ENCODE peak calls at places on chromosome 7, in six cellular contexts. O is body of pancreas, B is heart right ventricle, I is tibial artery, E is astrocyte, H is SK-N-SH. D is an unnamed sample.

GRCh38 chr7:63072806-63073205 is 925.8 kb upstream of the ZNF722 start:
- DNase-seq in O (no peak), B (no peak), I (peak), E (no peak), H (no peak), D (no peak)

GRCh38 chr7:50307368-50308012 is 3.0 kb downstream of the IKZF1 start:
- DNase-seq in O (no peak), B (no peak), I (no peak), E (no peak), H (no peak), D (no peak)

GRCh38 chr7:147535619-147536200 is 1054.9 kb upstream of the C7orf33 start:
- DNase-seq in O (no peak), B (no peak), I (no peak), E (no peak), H (no peak), D (peak)

GRCh38 chr7:41333506-41333905 is 369.4 kb downstream of the INHBA start:
- DNase-seq in O (no peak), B (no peak), I (no peak), E (peak), H (no peak), D (no peak)

GRCh38 chr7:111438369-111439289 is 123.7 kb downstream of the IMMP2L start:
- DNase-seq in O (no peak), B (no peak), I (no peak), E (peak), H (no peak), D (no peak)

GRCh38 chr7:83930262-83930661 is 264.3 kb downstream of the SEMA3A start:
- DNase-seq in O (no peak), B (no peak), I (no peak), E (no peak), H (no peak), D (no peak)

GRCh38 chr7:65239324-65239706 is 134.3 kb upstream of the ZNF92 start:
- DNase-seq in O (no peak), B (no peak), I (no peak), E (no peak), H (no peak), D (no peak)

GRCh38 chr7:158049271-158049670 is 538.4 kb downstream of the PTPRN2 start:
- DNase-seq in O (no peak), B (no peak), I (peak), E (no peak), H (no peak), D (no peak)

GRCh38 chr7:143408686-143409551 is at the start of gene EPHA1:
- DNase-seq in O (peak), B (no peak), I (no peak), E (no peak), H (no peak), D (no peak)

GRCh38 chr7:7176421-7177043 is 5.8 kb upstream of the C1GALT1 start:
- DNase-seq in O (no peak), B (no peak), I (no peak), E (peak), H (no peak), D (peak)

GRCh38 chr7:120475994-120476393 is 203.0 kb downstream of the KCND2 start:
- DNase-seq in O (no peak), B (no peak), I (no peak), E (no peak), H (no peak), D (no peak)

GRCh38 chr7:135758531-135758932 is 9.9 kb upstream of the FAM180A start:
- DNase-seq in O (no peak), B (peak), I (peak), E (peak), H (no peak), D (no peak)

GRCh38 chr7:132739271-132739955 is 163.1 kb upstream of the PLXNA4 start:
- DNase-seq in O (no peak), B (peak), I (no peak), E (peak), H (no peak), D (peak)

GRCh38 chr7:94240902-94241301 is 153.8 kb upstream of the COL1A2 start:
- DNase-seq in O (no peak), B (no peak), I (no peak), E (peak), H (no peak), D (no peak)

GRCh38 chr7:24705481-24705954 is 51.7 kb downstream of the GSDME start:
- DNase-seq in O (no peak), B (no peak), I (no peak), E (no peak), H (no peak), D (no peak)

GRCh38 chr7:17448479-17449423 is 150.3 kb downstream of the AHR start:
- DNase-seq in O (no peak), B (no peak), I (no peak), E (no peak), H (no peak), D (no peak)

GRCh38 chr7:107660381-107661080 is at the start of gene SLC26A4:
- DNase-seq in O (peak), B (no peak), I (no peak), E (no peak), H (peak), D (no peak)

GRCh38 chr7:22563115-22563514 is 63.1 kb upstream of the STEAP1B start:
- DNase-seq in O (no peak), B (peak), I (no peak), E (no peak), H (no peak), D (no peak)

GRCh38 chr7:48299580-48300169 is 128.4 kb downstream of the ABCA13 start:
- DNase-seq in O (peak), B (peak), I (no peak), E (peak), H (peak), D (peak)

GRCh38 chr7:2734084-2734601 is 46.1 kb downstream of the AMZ1 start:
- DNase-seq in O (no peak), B (no peak), I (peak), E (no peak), H (no peak), D (no peak)

GRCh38 chr7:141752634-141753033 is 11.3 kb upstream of the TAS2R3 start:
- DNase-seq in O (no peak), B (no peak), I (no peak), E (no peak), H (no peak), D (no peak)

GRCh38 chr7:137873524-137873923 is 26.8 kb upstream of the DGKI start:
- DNase-seq in O (no peak), B (no peak), I (no peak), E (peak), H (no peak), D (peak)

GRCh38 chr7:82559203-82559805 is 115.7 kb upstream of the CACNA2D1 start:
- DNase-seq in O (peak), B (no peak), I (no peak), E (no peak), H (peak), D (no peak)

GRCh38 chr7:82044497-82045080 is 274.7 kb upstream of the HGF start:
- DNase-seq in O (peak), B (peak), I (no peak), E (peak), H (peak), D (no peak)

GRCh38 chr7:125020801-125021200 is 91.2 kb upstream of the POT1 start:
- DNase-seq in O (no peak), B (no peak), I (no peak), E (peak), H (no peak), D (no peak)

GRCh38 chr7:117119192-117119924 is 166.1 kb downstream of the ST7 start:
- DNase-seq in O (peak), B (peak), I (peak), E (peak), H (peak), D (peak)

GRCh38 chr7:122790558-122790957 is 87.8 kb upstream of the RNF148 start:
- DNase-seq in O (no peak), B (no peak), I (no peak), E (no peak), H (no peak), D (no peak)

GRCh38 chr7:99624487-99624886 is 7.7 kb downstream of the ZSCAN25 start:
- DNase-seq in O (peak), B (no peak), I (peak), E (no peak), H (no peak), D (no peak)

GRCh38 chr7:18903676-18904075 is 213.8 kb downstream of the TWIST1 start:
- DNase-seq in O (no peak), B (no peak), I (no peak), E (no peak), H (no peak), D (no peak)

GRCh38 chr7:14765731-14766130 is 136.8 kb downstream of the DGKB start:
- DNase-seq in O (no peak), B (no peak), I (no peak), E (no peak), H (no peak), D (no peak)

GRCh38 chr7:131000873-131001272 is 266.9 kb upstream of the KLF14 start:
- DNase-seq in O (no peak), B (no peak), I (no peak), E (no peak), H (no peak), D (no peak)

GRCh38 chr7:106069471-106070200 is 42.5 kb downstream of the SYPL1 start:
- DNase-seq in O (no peak), B (no peak), I (no peak), E (no peak), H (peak), D (no peak)

GRCh38 chr7:66896441-66896840 is 24.6 kb upstream of the TMEM248 start:
- DNase-seq in O (no peak), B (no peak), I (no peak), E (no peak), H (no peak), D (no peak)

GRCh38 chr7:143411976-143412708 is 3.5 kb upstream of the EPHA1 start:
- DNase-seq in O (no peak), B (no peak), I (no peak), E (no peak), H (no peak), D (no peak)

GRCh38 chr7:12475362-12476063 is 71.8 kb upstream of the VWDE start:
- DNase-seq in O (no peak), B (no peak), I (no peak), E (peak), H (no peak), D (no peak)

GRCh38 chr7:130294314-130294713 is 1.4 kb downstream of the CPA4 start:
- DNase-seq in O (no peak), B (no peak), I (no peak), E (peak), H (no peak), D (no peak)

GRCh38 chr7:93011351-93012294 is 106.2 kb downstream of the SAMD9 start:
- DNase-seq in O (no peak), B (no peak), I (no peak), E (peak), H (no peak), D (peak)

GRCh38 chr7:3063016-3063753 is 19.5 kb upstream of the CARD11 start:
- DNase-seq in O (no peak), B (no peak), I (no peak), E (no peak), H (no peak), D (no peak)

GRCh38 chr7:151384776-151385625 is 24.8 kb downstream of the WDR86 start:
- DNase-seq in O (no peak), B (no peak), I (no peak), E (no peak), H (no peak), D (no peak)

GRCh38 chr7:151386301-151387160 is 23.3 kb downstream of the WDR86 start:
- DNase-seq in O (peak), B (no peak), I (no peak), E (no peak), H (no peak), D (no peak)

GRCh38 chr7:151387161-151388006 is 22.5 kb downstream of the WDR86 start:
- DNase-seq in O (no peak), B (no peak), I (no peak), E (no peak), H (no peak), D (no peak)

GRCh38 chr7:151384352-151384697 is 25.5 kb downstream of the WDR86 start:
- DNase-seq in O (no peak), B (no peak), I (no peak), E (no peak), H (no peak), D (no peak)

DNA sequence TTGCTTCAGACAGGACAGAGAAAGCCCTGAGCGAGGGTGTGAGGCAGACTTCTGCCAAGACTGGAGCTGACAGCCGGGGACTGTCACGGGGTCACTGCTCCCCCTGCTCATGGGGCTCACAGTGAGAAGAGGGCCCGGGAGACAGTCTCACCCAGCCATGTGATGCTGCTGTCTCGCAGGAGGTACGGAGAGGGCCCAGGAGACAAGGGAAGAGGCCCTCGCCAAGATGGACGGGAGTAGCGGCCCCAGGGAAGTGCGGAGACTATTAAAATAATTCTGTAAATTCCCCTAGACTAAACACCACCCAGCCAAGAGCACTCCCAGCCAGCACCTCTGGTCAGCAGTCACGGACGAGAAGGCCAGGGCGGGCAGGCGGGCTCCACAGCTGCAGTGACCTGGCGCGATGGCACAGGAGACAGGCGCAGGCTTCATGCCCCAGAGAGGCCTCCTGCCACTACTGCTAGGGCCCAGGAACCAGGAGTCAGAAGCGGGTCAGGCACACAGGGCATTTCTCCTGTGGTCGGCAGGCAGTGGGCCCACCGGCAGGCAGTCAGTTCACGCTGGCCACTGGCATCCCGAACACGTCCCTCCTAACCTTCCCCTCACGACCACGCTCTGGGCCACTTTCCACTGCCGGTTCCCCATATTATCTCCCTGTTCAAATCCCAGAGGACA is 24.1 kb downstream of the WDR86 start:
- DNase-seq in O (no peak), B (no peak), I (no peak), E (no peak), H (no peak), D (no peak)
- TF ChIP-seq CTCF in O (no peak), B (no peak), I (no peak), E (no peak), H (no peak), D (no peak)

DNA sequence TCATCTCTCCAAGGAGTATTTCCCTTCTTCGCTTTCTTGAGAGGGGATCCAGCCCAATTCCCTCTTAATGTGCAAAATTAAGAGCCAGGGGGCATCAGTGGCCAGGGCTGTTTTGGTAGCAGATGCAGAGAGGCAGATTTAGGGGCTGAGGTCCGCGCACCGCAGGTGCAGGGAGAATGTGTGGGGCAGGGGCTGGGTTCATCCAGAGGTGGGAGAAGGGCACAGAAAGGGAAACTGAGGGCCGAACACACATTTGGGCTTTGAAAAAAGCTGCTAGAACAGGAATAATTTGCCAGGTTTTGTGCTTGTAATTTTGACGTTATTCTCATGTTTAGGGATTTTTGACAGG is 6.5 kb upstream of the SHH start:
- DNase-seq in O (no peak), B (no peak), I (no peak), E (no peak), H (no peak), D (no peak)
- H3K4me3 ChIP-seq in O (no peak), B (no peak), I (no peak), E (no peak), H (no peak), D (no peak)

DNA sequence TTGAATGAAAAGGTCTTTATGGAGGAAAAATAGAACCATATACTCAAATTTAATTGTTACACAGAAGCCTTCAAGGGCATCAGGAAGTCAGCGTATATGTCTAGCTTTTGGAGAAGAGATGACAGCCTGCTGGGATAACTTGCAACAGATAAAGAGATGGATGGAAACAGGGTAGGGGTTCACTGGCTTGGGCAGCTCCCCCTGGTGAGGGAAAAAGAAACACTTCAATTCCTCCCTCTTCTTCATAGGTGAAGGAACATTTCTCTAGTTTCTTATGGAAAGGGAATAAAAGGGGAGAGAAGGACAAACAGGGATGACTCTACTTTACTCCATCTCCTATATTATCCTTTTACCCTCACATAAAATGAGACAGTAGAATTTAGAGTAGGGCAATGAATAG is 635.7 kb downstream of the PHTF2 start:
- DNase-seq in O (no peak), B (no peak), I (no peak), E (no peak), H (no peak), D (no peak)
- TF ChIP-seq CTCF in O (no peak), B (no peak), I (no peak), E (no peak), H (peak), D (no peak)

DNA sequence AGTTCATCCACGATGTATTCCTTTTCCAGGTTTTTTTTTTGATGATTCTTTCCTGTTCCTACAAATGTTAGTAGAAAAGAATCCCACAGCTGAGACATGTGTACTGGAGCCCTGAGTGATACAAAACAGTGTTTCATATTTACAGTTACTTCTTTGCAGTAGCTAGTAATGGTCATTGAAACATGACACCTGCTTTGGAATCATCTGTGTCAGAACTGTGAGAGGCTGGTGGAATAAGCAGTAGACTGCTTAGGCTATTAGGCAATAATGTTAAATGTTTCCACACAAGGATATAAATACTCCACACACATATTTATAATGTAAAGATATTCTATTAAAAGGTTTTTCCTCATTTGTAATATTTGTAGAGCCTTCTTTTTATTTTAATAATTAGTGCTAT is 394.0 kb downstream of the THSD7A start:
- DNase-seq in O (no peak), B (no peak), I (no peak), E (peak), H (no peak), D (no peak)
- H3K4me3 ChIP-seq in O (no peak), B (no peak), I (no peak), E (no peak), H (no peak), D (no peak)

GRCh38 chr7:88357794-88358533 is 51.3 kb upstream of the STEAP4 start:
- DNase-seq in O (no peak), B (no peak), I (no peak), E (no peak), H (peak), D (no peak)
- TF ChIP-seq CTCF in O (peak), B (peak), I (peak), E (peak), H (peak), D (no peak)

DNA sequence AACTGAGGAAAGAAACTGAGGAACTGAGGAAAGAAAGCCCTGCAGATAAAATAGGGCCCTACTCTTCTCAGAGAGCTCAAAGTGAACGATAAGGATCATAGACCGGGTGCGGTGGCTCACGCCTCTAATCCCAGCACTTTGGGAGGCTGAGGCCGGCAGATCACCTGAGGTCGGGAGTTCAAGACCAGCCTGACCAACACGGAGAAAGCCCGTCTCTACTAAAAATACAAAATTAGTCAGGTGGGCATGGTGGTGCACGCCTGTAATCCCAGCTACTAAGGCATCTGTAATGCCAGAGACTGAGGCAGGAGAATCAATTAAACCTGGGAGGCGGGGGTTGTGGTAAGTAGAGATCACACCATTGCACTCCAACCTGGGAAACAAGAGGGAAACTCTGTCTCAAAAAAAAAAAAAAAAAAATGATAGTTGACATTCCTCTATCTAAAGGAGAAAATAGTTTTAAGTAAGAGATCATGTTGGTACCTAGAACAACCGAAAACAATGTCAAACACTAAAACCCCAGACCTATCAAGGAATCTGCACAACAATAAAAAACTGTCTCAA is 2.5 kb downstream of the MKRN1 start:
- DNase-seq in O (no peak), B (no peak), I (no peak), E (no peak), H (no peak), D (no peak)
- H3K4me3 ChIP-seq in O (no peak), B (no peak), I (no peak), E (no peak), H (no peak), D (no peak)

DNA sequence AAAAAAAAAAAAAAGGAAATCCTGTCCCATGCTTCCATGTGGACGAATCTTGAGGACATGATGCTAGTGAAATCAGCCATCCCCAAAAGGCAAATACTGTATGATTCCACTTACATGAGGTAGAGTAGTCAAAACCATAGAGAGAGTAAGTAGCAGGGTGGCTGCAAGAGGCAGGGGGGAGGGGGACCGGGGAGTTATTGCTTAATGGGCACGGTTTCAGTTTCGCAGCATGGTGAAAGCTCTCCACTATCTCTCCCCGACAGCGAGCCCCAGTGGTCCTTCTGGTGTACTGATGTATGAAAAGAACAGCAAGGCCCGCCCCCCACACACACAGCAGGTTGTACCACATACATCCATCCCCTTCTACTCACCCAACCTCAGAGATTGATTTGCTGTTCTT is 32.8 kb downstream of the NOD1 start:
- DNase-seq in O (peak), B (peak), I (peak), E (peak), H (no peak), D (no peak)
- TF ChIP-seq CTCF in O (no peak), B (peak), I (peak), E (no peak), H (no peak), D (no peak)